ENCODE peak calls at places on chromosomes 13 and 19, in five cellular contexts. One of them, this sample, is unnamed.

GRCh38 chr13:45194081-45194939 is 6.5 kb downstream of the KCTD4 start:
- DNase-seq in HT-29: no peak
- DNase-seq in cardiac fibroblast: peak; percentile 67
- DNase-seq in HTR-8/SVneo: no peak
- DNase-seq in T-helper 1 cell: no peak
- DNase-seq in this sample: peak; percentile 35

GRCh38 chr13:39197645-39198007 is 159.4 kb downstream of the NHLRC3 start:
- DNase-seq in HT-29: no peak
- DNase-seq in cardiac fibroblast: no peak
- DNase-seq in HTR-8/SVneo: no peak
- DNase-seq in T-helper 1 cell: no peak
- DNase-seq in this sample: no peak

GRCh38 chr13:36432106-36432544 is at the start of gene CCNA1:
- DNase-seq in HT-29: no peak
- DNase-seq in cardiac fibroblast: peak; percentile 66
- DNase-seq in HTR-8/SVneo: no peak
- DNase-seq in T-helper 1 cell: peak; percentile 13
- DNase-seq in this sample: peak; percentile 30

GRCh38 chr13:48653074-48654054 is at the start of gene CYSLTR2:
- DNase-seq in HT-29: no peak
- DNase-seq in cardiac fibroblast: peak; percentile 62
- DNase-seq in HTR-8/SVneo: no peak
- DNase-seq in T-helper 1 cell: peak; percentile 72
- DNase-seq in this sample: peak; percentile 55

GRCh38 chr19:17125728-17126677 is 50.4 kb downstream of the MYO9B start:
- DNase-seq in HT-29: no peak
- DNase-seq in cardiac fibroblast: peak; percentile 55
- DNase-seq in HTR-8/SVneo: no peak
- DNase-seq in T-helper 1 cell: peak; percentile 90
- DNase-seq in this sample: no peak

GRCh38 chr19:33496496-33496895 is 25.1 kb downstream of the PEPD start:
- DNase-seq in HT-29: no peak
- DNase-seq in cardiac fibroblast: no peak
- DNase-seq in HTR-8/SVneo: no peak
- DNase-seq in T-helper 1 cell: no peak
- DNase-seq in this sample: no peak

GRCh38 chr13:37490176-37490575 is 108.4 kb downstream of the POSTN start:
- DNase-seq in HT-29: no peak
- DNase-seq in cardiac fibroblast: peak; percentile 45
- DNase-seq in HTR-8/SVneo: no peak
- DNase-seq in T-helper 1 cell: no peak
- DNase-seq in this sample: no peak

GRCh38 chr19:4374451-4375163 is 25.7 kb downstream of the SH3GL1 start:
- DNase-seq in HT-29: peak; percentile 57
- DNase-seq in cardiac fibroblast: peak; percentile 95
- DNase-seq in HTR-8/SVneo: peak; percentile 71
- DNase-seq in T-helper 1 cell: no peak
- DNase-seq in this sample: peak; percentile 86

GRCh38 chr13:94595006-94595942 is 678 bp downstream of the TGDS start:
- DNase-seq in HT-29: peak; percentile 56
- DNase-seq in cardiac fibroblast: peak; percentile 42
- DNase-seq in HTR-8/SVneo: no peak
- DNase-seq in T-helper 1 cell: peak; percentile 54
- DNase-seq in this sample: peak; percentile 34

GRCh38 chr19:15862444-15862843 is 35.4 kb downstream of the CYP4F2 start:
- DNase-seq in HT-29: no peak
- DNase-seq in cardiac fibroblast: no peak
- DNase-seq in HTR-8/SVneo: no peak
- DNase-seq in T-helper 1 cell: no peak
- DNase-seq in this sample: no peak

GRCh38 chr13:97982286-97982685 is 28.8 kb downstream of the IPO5 start:
- DNase-seq in HT-29: no peak
- DNase-seq in cardiac fibroblast: no peak
- DNase-seq in HTR-8/SVneo: no peak
- DNase-seq in T-helper 1 cell: no peak
- DNase-seq in this sample: no peak

GRCh38 chr13:31101511-31102170 is 60.1 kb downstream of the HSPH1 start:
- DNase-seq in HT-29: no peak
- DNase-seq in cardiac fibroblast: no peak
- DNase-seq in HTR-8/SVneo: no peak
- DNase-seq in T-helper 1 cell: no peak
- DNase-seq in this sample: no peak

GRCh38 chr13:46469064-46469463 is 82.0 kb upstream of the RUBCNL start:
- DNase-seq in HT-29: no peak
- DNase-seq in cardiac fibroblast: peak; percentile 49
- DNase-seq in HTR-8/SVneo: no peak
- DNase-seq in T-helper 1 cell: no peak
- DNase-seq in this sample: peak; percentile 49

GRCh38 chr19:20503536-20503935 is 62.0 kb downstream of the ZNF737 start:
- DNase-seq in HT-29: no peak
- DNase-seq in cardiac fibroblast: peak; percentile 73
- DNase-seq in HTR-8/SVneo: no peak
- DNase-seq in T-helper 1 cell: no peak
- DNase-seq in this sample: peak; percentile 13

GRCh38 chr19:38653028-38653571 is 5.7 kb downstream of the ACTN4 start:
- DNase-seq in HT-29: peak; percentile 79
- DNase-seq in cardiac fibroblast: peak; percentile 66
- DNase-seq in HTR-8/SVneo: no peak
- DNase-seq in T-helper 1 cell: no peak
- DNase-seq in this sample: peak; percentile 78

GRCh38 chr13:107450931-107451330 is 764.4 kb downstream of the LIG4 start:
- DNase-seq in HT-29: no peak
- DNase-seq in cardiac fibroblast: peak; percentile 68
- DNase-seq in HTR-8/SVneo: peak; percentile 55
- DNase-seq in T-helper 1 cell: no peak
- DNase-seq in this sample: no peak

GRCh38 chr19:6765738-6766356 is 1.4 kb downstream of the SH2D3A start:
- DNase-seq in HT-29: peak; percentile 95
- DNase-seq in cardiac fibroblast: no peak
- DNase-seq in HTR-8/SVneo: no peak
- DNase-seq in T-helper 1 cell: no peak
- DNase-seq in this sample: peak; percentile 94

GRCh38 chr19:15464394-15465385 is at the start of gene RASAL3:
- DNase-seq in HT-29: no peak
- DNase-seq in cardiac fibroblast: peak; percentile 19
- DNase-seq in HTR-8/SVneo: no peak
- DNase-seq in T-helper 1 cell: peak; percentile 81
- DNase-seq in this sample: no peak

GRCh38 chr13:39536906-39537305 is 66.1 kb downstream of the LHFPL6 start:
- DNase-seq in HT-29: no peak
- DNase-seq in cardiac fibroblast: peak; percentile 44
- DNase-seq in HTR-8/SVneo: no peak
- DNase-seq in T-helper 1 cell: no peak
- DNase-seq in this sample: peak; percentile 11

GRCh38 chr19:4389064-4389375 is 11.3 kb downstream of the SH3GL1 start:
- DNase-seq in HT-29: no peak
- DNase-seq in cardiac fibroblast: no peak
- DNase-seq in HTR-8/SVneo: no peak
- DNase-seq in T-helper 1 cell: no peak
- DNase-seq in this sample: no peak

GRCh38 chr19:58578430-58578925 is 5.3 kb upstream of the MZF1 start:
- DNase-seq in HT-29: peak; percentile 0
- DNase-seq in cardiac fibroblast: no peak
- DNase-seq in HTR-8/SVneo: no peak
- DNase-seq in T-helper 1 cell: no peak
- DNase-seq in this sample: no peak

GRCh38 chr19:34313188-34313587 is 51.8 kb upstream of the GPI start:
- DNase-seq in HT-29: no peak
- DNase-seq in cardiac fibroblast: peak; percentile 91
- DNase-seq in HTR-8/SVneo: no peak
- DNase-seq in T-helper 1 cell: no peak
- DNase-seq in this sample: peak; percentile 30

GRCh38 chr13:75219479-75220237 is 262.3 kb downstream of the TBC1D4 start:
- DNase-seq in HT-29: peak; percentile 88
- DNase-seq in cardiac fibroblast: peak; percentile 81
- DNase-seq in HTR-8/SVneo: peak; percentile 56
- DNase-seq in T-helper 1 cell: peak; percentile 58
- DNase-seq in this sample: peak; percentile 88

This sample was measured in hepatocyte.